ENCODE peak calls at places on chromosome 5, in nine cellular contexts. One of them, this sample, is unnamed.

GRCh38 chr5:114346171-114346570 is 15.7 kb upstream of the KCNN2 start:
- DNase-seq in heart left ventricle: no peak
- DNase-seq in kidney: no peak
- DNase-seq in WERI-Rb-1: no peak
- DNase-seq in EL: no peak
- DNase-seq in NCI-H2081: no peak
- DNase-seq in amygdala: no peak
- DNase-seq in stimulated activated CD8-positive, alpha-beta memory T cell treated with anti-CD3 and anti-CD28 coated beads, Interleukin-4, amount 100 ng/mL, for 24 hours: no peak
- DNase-seq in fibroblast of the aortic adventitia: no peak
- DNase-seq in this sample: no peak

GRCh38 chr5:115396698-115397097 is 100.2 kb upstream of the CCDC112 start:
- DNase-seq in kidney: no peak
- DNase-seq in amygdala: no peak
- DNase-seq in NCI-H2081: no peak
- DNase-seq in stimulated activated CD8-positive, alpha-beta memory T cell treated with anti-CD3 and anti-CD28 coated beads, Interleukin-4, amount 100 ng/mL, for 24 hours: no peak
- DNase-seq in EL: peak
- DNase-seq in fibroblast of the aortic adventitia: peak
- DNase-seq in WERI-Rb-1: no peak
- DNase-seq in heart left ventricle: no peak
- DNase-seq in this sample: no peak

GRCh38 chr5:139593716-139594319 is 32.7 kb downstream of the UBE2D2 start:
- DNase-seq in WERI-Rb-1: no peak
- DNase-seq in heart left ventricle: no peak
- DNase-seq in stimulated activated CD8-positive, alpha-beta memory T cell treated with anti-CD3 and anti-CD28 coated beads, Interleukin-4, amount 100 ng/mL, for 24 hours: no peak
- DNase-seq in kidney: no peak
- DNase-seq in amygdala: no peak
- DNase-seq in EL: peak
- DNase-seq in NCI-H2081: no peak
- DNase-seq in fibroblast of the aortic adventitia: peak
- DNase-seq in this sample: peak

GRCh38 chr5:155792873-155793272 is 534.1 kb upstream of the SGCD start:
- DNase-seq in NCI-H2081: no peak
- DNase-seq in EL: no peak
- DNase-seq in fibroblast of the aortic adventitia: no peak
- DNase-seq in WERI-Rb-1: no peak
- DNase-seq in heart left ventricle: no peak
- DNase-seq in stimulated activated CD8-positive, alpha-beta memory T cell treated with anti-CD3 and anti-CD28 coated beads, Interleukin-4, amount 100 ng/mL, for 24 hours: no peak
- DNase-seq in amygdala: no peak
- DNase-seq in kidney: no peak
- DNase-seq in this sample: no peak

GRCh38 chr5:131194725-131195124 is 24.0 kb downstream of the LYRM7 start:
- DNase-seq in EL: no peak
- DNase-seq in stimulated activated CD8-positive, alpha-beta memory T cell treated with anti-CD3 and anti-CD28 coated beads, Interleukin-4, amount 100 ng/mL, for 24 hours: no peak
- DNase-seq in NCI-H2081: no peak
- DNase-seq in fibroblast of the aortic adventitia: no peak
- DNase-seq in WERI-Rb-1: no peak
- DNase-seq in kidney: no peak
- DNase-seq in heart left ventricle: no peak
- DNase-seq in amygdala: no peak
- DNase-seq in this sample: no peak

GRCh38 chr5:172164773-172165212 is 23.2 kb downstream of the STK10 start:
- DNase-seq in fibroblast of the aortic adventitia: peak
- DNase-seq in WERI-Rb-1: no peak
- DNase-seq in kidney: no peak
- DNase-seq in EL: no peak
- DNase-seq in amygdala: peak
- DNase-seq in heart left ventricle: peak
- DNase-seq in stimulated activated CD8-positive, alpha-beta memory T cell treated with anti-CD3 and anti-CD28 coated beads, Interleukin-4, amount 100 ng/mL, for 24 hours: no peak
- DNase-seq in NCI-H2081: no peak
- DNase-seq in this sample: peak

GRCh38 chr5:38370341-38371100 is 112.2 kb downstream of the EGFLAM start:
- DNase-seq in stimulated activated CD8-positive, alpha-beta memory T cell treated with anti-CD3 and anti-CD28 coated beads, Interleukin-4, amount 100 ng/mL, for 24 hours: no peak
- DNase-seq in NCI-H2081: no peak
- DNase-seq in kidney: no peak
- DNase-seq in WERI-Rb-1: no peak
- DNase-seq in amygdala: no peak
- DNase-seq in EL: no peak
- DNase-seq in fibroblast of the aortic adventitia: no peak
- DNase-seq in heart left ventricle: peak
- DNase-seq in this sample: no peak

GRCh38 chr5:163105456-163105855 is 331.9 kb upstream of the CCNG1 start:
- DNase-seq in EL: no peak
- DNase-seq in kidney: no peak
- DNase-seq in heart left ventricle: no peak
- DNase-seq in fibroblast of the aortic adventitia: no peak
- DNase-seq in stimulated activated CD8-positive, alpha-beta memory T cell treated with anti-CD3 and anti-CD28 coated beads, Interleukin-4, amount 100 ng/mL, for 24 hours: no peak
- DNase-seq in WERI-Rb-1: no peak
- DNase-seq in NCI-H2081: no peak
- DNase-seq in amygdala: no peak
- DNase-seq in this sample: peak

GRCh38 chr5:2708751-2709150 is 42.7 kb downstream of the IRX2 start:
- DNase-seq in heart left ventricle: no peak
- DNase-seq in kidney: no peak
- DNase-seq in fibroblast of the aortic adventitia: no peak
- DNase-seq in NCI-H2081: no peak
- DNase-seq in EL: no peak
- DNase-seq in amygdala: no peak
- DNase-seq in stimulated activated CD8-positive, alpha-beta memory T cell treated with anti-CD3 and anti-CD28 coated beads, Interleukin-4, amount 100 ng/mL, for 24 hours: no peak
- DNase-seq in WERI-Rb-1: no peak
- DNase-seq in this sample: no peak

GRCh38 chr5:79201206-79201605 is 34.7 kb upstream of the JMY start:
- DNase-seq in EL: no peak
- DNase-seq in kidney: no peak
- DNase-seq in NCI-H2081: no peak
- DNase-seq in heart left ventricle: no peak
- DNase-seq in WERI-Rb-1: peak
- DNase-seq in amygdala: no peak
- DNase-seq in stimulated activated CD8-positive, alpha-beta memory T cell treated with anti-CD3 and anti-CD28 coated beads, Interleukin-4, amount 100 ng/mL, for 24 hours: no peak
- DNase-seq in fibroblast of the aortic adventitia: peak
- DNase-seq in this sample: no peak

GRCh38 chr5:91339053-91339710 is 43.9 kb downstream of the ARRDC3 start:
- DNase-seq in WERI-Rb-1: no peak
- DNase-seq in fibroblast of the aortic adventitia: peak
- DNase-seq in NCI-H2081: no peak
- DNase-seq in EL: peak
- DNase-seq in kidney: no peak
- DNase-seq in heart left ventricle: no peak
- DNase-seq in amygdala: no peak
- DNase-seq in stimulated activated CD8-positive, alpha-beta memory T cell treated with anti-CD3 and anti-CD28 coated beads, Interleukin-4, amount 100 ng/mL, for 24 hours: no peak
- DNase-seq in this sample: peak

GRCh38 chr5:28505121-28505520 is 1466.7 kb upstream of the CDH9 start:
- DNase-seq in amygdala: no peak
- DNase-seq in NCI-H2081: no peak
- DNase-seq in heart left ventricle: no peak
- DNase-seq in stimulated activated CD8-positive, alpha-beta memory T cell treated with anti-CD3 and anti-CD28 coated beads, Interleukin-4, amount 100 ng/mL, for 24 hours: no peak
- DNase-seq in fibroblast of the aortic adventitia: no peak
- DNase-seq in EL: no peak
- DNase-seq in WERI-Rb-1: no peak
- DNase-seq in kidney: no peak
- DNase-seq in this sample: no peak

GRCh38 chr5:89313044-89313443 is 430.1 kb upstream of the MEF2C start:
- DNase-seq in fibroblast of the aortic adventitia: peak
- DNase-seq in EL: peak
- DNase-seq in heart left ventricle: no peak
- DNase-seq in stimulated activated CD8-positive, alpha-beta memory T cell treated with anti-CD3 and anti-CD28 coated beads, Interleukin-4, amount 100 ng/mL, for 24 hours: no peak
- DNase-seq in NCI-H2081: no peak
- DNase-seq in amygdala: no peak
- DNase-seq in WERI-Rb-1: no peak
- DNase-seq in kidney: no peak
- DNase-seq in this sample: peak

GRCh38 chr5:68740204-68740910 is 353.5 kb upstream of the SLC30A5 start:
- DNase-seq in kidney: no peak
- DNase-seq in amygdala: no peak
- DNase-seq in stimulated activated CD8-positive, alpha-beta memory T cell treated with anti-CD3 and anti-CD28 coated beads, Interleukin-4, amount 100 ng/mL, for 24 hours: no peak
- DNase-seq in fibroblast of the aortic adventitia: no peak
- DNase-seq in NCI-H2081: no peak
- DNase-seq in WERI-Rb-1: no peak
- DNase-seq in EL: no peak
- DNase-seq in heart left ventricle: no peak
- DNase-seq in this sample: no peak

GRCh38 chr5:146283344-146283761 is 55.3 kb upstream of the POU4F3 start:
- DNase-seq in WERI-Rb-1: no peak
- DNase-seq in fibroblast of the aortic adventitia: peak
- DNase-seq in kidney: no peak
- DNase-seq in EL: peak
- DNase-seq in stimulated activated CD8-positive, alpha-beta memory T cell treated with anti-CD3 and anti-CD28 coated beads, Interleukin-4, amount 100 ng/mL, for 24 hours: no peak
- DNase-seq in amygdala: no peak
- DNase-seq in NCI-H2081: no peak
- DNase-seq in heart left ventricle: no peak
- DNase-seq in this sample: peak

GRCh38 chr5:93476211-93476851 is 104.7 kb downstream of the NR2F1-AS1 start:
- DNase-seq in WERI-Rb-1: no peak
- DNase-seq in NCI-H2081: no peak
- DNase-seq in heart left ventricle: no peak
- DNase-seq in fibroblast of the aortic adventitia: peak
- DNase-seq in amygdala: no peak
- DNase-seq in stimulated activated CD8-positive, alpha-beta memory T cell treated with anti-CD3 and anti-CD28 coated beads, Interleukin-4, amount 100 ng/mL, for 24 hours: no peak
- DNase-seq in EL: no peak
- DNase-seq in kidney: no peak
- DNase-seq in this sample: peak

GRCh38 chr5:35081134-35081533 is 33.4 kb upstream of the AGXT2 start:
- DNase-seq in EL: no peak
- DNase-seq in heart left ventricle: no peak
- DNase-seq in NCI-H2081: no peak
- DNase-seq in fibroblast of the aortic adventitia: no peak
- DNase-seq in amygdala: no peak
- DNase-seq in kidney: no peak
- DNase-seq in stimulated activated CD8-positive, alpha-beta memory T cell treated with anti-CD3 and anti-CD28 coated beads, Interleukin-4, amount 100 ng/mL, for 24 hours: no peak
- DNase-seq in WERI-Rb-1: no peak
- DNase-seq in this sample: no peak

GRCh38 chr5:139711067-139711851 is 63.1 kb downstream of the CXXC5 start:
- DNase-seq in amygdala: peak
- DNase-seq in NCI-H2081: peak
- DNase-seq in WERI-Rb-1: peak
- DNase-seq in heart left ventricle: no peak
- DNase-seq in kidney: no peak
- DNase-seq in EL: peak
- DNase-seq in stimulated activated CD8-positive, alpha-beta memory T cell treated with anti-CD3 and anti-CD28 coated beads, Interleukin-4, amount 100 ng/mL, for 24 hours: peak
- DNase-seq in fibroblast of the aortic adventitia: peak
- DNase-seq in this sample: peak

GRCh38 chr5:155556700-155557099 is 543.1 kb downstream of the KIF4B start:
- DNase-seq in kidney: no peak
- DNase-seq in NCI-H2081: no peak
- DNase-seq in stimulated activated CD8-positive, alpha-beta memory T cell treated with anti-CD3 and anti-CD28 coated beads, Interleukin-4, amount 100 ng/mL, for 24 hours: no peak
- DNase-seq in fibroblast of the aortic adventitia: no peak
- DNase-seq in amygdala: no peak
- DNase-seq in EL: no peak
- DNase-seq in WERI-Rb-1: no peak
- DNase-seq in heart left ventricle: no peak
- DNase-seq in this sample: no peak

GRCh38 chr5:173242079-173242478 is 7.1 kb upstream of the NKX2-5 start:
- DNase-seq in fibroblast of the aortic adventitia: no peak
- DNase-seq in amygdala: no peak
- DNase-seq in EL: no peak
- DNase-seq in WERI-Rb-1: no peak
- DNase-seq in stimulated activated CD8-positive, alpha-beta memory T cell treated with anti-CD3 and anti-CD28 coated beads, Interleukin-4, amount 100 ng/mL, for 24 hours: no peak
- DNase-seq in heart left ventricle: no peak
- DNase-seq in kidney: no peak
- DNase-seq in NCI-H2081: no peak
- DNase-seq in this sample: no peak

GRCh38 chr5:138668451-138668850 is 84.8 kb upstream of the CTNNA1 start:
- DNase-seq in NCI-H2081: no peak
- DNase-seq in EL: peak
- DNase-seq in WERI-Rb-1: no peak
- DNase-seq in kidney: peak
- DNase-seq in stimulated activated CD8-positive, alpha-beta memory T cell treated with anti-CD3 and anti-CD28 coated beads, Interleukin-4, amount 100 ng/mL, for 24 hours: no peak
- DNase-seq in fibroblast of the aortic adventitia: no peak
- DNase-seq in heart left ventricle: no peak
- DNase-seq in amygdala: no peak
- DNase-seq in this sample: no peak